ENCODE peak calls at places on chromosomes 7 and 10, in four cellular contexts. N, X, Y and R are unnamed samples.

GRCh38 chr7:12490105-12490688 is 80.3 kb upstream of the SCIN start:
- DNase-seq in X (no peak), Y (peak), N (peak), R (no peak)

GRCh38 chr10:131174651-131175540 is 136.6 kb downstream of the TCERG1L start:
- DNase-seq in N (no peak), Y (no peak), X (no peak), R (no peak)

GRCh38 chr7:28389504-28390385 is 22.6 kb upstream of the CREB5 start:
- DNase-seq in X (peak), Y (peak), N (peak), R (no peak)

GRCh38 chr7:37341033-37341630 is 107.5 kb downstream of the ELMO1 start:
- DNase-seq in X (no peak), N (no peak), Y (no peak), R (no peak)

GRCh38 chr10:128382225-128382624 is 256.0 kb upstream of the MKI67 start:
- DNase-seq in X (no peak), N (no peak), Y (no peak), R (no peak)

GRCh38 chr7:28018446-28018845 is 162.1 kb downstream of the JAZF1 start:
- DNase-seq in Y (no peak), N (peak), X (no peak), R (no peak)

GRCh38 chr7:129091484-129092002 is 36.6 kb upstream of the TNPO3 start:
- DNase-seq in N (peak), Y (peak), X (peak), R (no peak)

GRCh38 chr7:27117687-27118491 is 12.7 kb downstream of the HOXA4 start:
- DNase-seq in N (no peak), Y (peak), X (no peak), R (no peak)

GRCh38 chr7:55130554-55131198 is 111.9 kb downstream of the EGFR start:
- DNase-seq in Y (peak), N (peak), X (no peak), R (no peak)

GRCh38 chr10:79292789-79293746 is 54.2 kb upstream of the PPIF start:
- DNase-seq in Y (no peak), N (no peak), X (no peak), R (no peak)

GRCh38 chr10:29757551-29758297 is 123.0 kb upstream of the SVIL start:
- DNase-seq in N (peak), X (no peak), Y (peak), R (no peak)

GRCh38 chr7:77935652-77936348 is 137.2 kb downstream of the PHTF2 start:
- DNase-seq in Y (peak), N (no peak), X (peak), R (no peak)

GRCh38 chr10:78761241-78761825 is 307.4 kb upstream of the ZMIZ1 start:
- DNase-seq in Y (no peak), X (no peak), N (no peak), R (no peak)

GRCh38 chr10:14302035-14302434 is 28.7 kb downstream of the FRMD4A start:
- DNase-seq in N (peak), X (no peak), Y (peak), R (no peak)

GRCh38 chr10:133180915-133181639 is 21.1 kb downstream of the KNDC1 start:
- DNase-seq in X (no peak), Y (no peak), N (no peak), R (no peak)

GRCh38 chr10:103278862-103279298 is 1.9 kb downstream of the INA start:
- DNase-seq in N (peak), Y (peak), X (no peak), R (no peak)

GRCh38 chr10:35160743-35161142 is 34.1 kb downstream of the CREM start:
- DNase-seq in N (no peak), Y (no peak), X (no peak), R (no peak)

GRCh38 chr7:51369746-51370145 is 53.1 kb upstream of the COBL start:
- DNase-seq in X (no peak), N (no peak), Y (peak), R (no peak)

GRCh38 chr7:2870471-2870941 is 26.4 kb upstream of the GNA12 start:
- DNase-seq in N (peak), X (peak), Y (peak), R (no peak)

GRCh38 chr7:57427594-57427993 is 22.4 kb upstream of the ZNF716 start:
- DNase-seq in N (no peak), Y (no peak), X (no peak), R (no peak)

GRCh38 chr10:77027141-77027540 is 610.5 kb downstream of the KCNMA1 start:
- DNase-seq in Y (no peak), X (no peak), N (no peak), R (no peak)

GRCh38 chr7:146831875-146832274 is 715.3 kb downstream of the CNTNAP2 start:
- DNase-seq in N (no peak), Y (no peak), X (no peak), R (no peak)

GRCh38 chr7:151113344-151114150 is 27.3 kb downstream of the AGAP3 start:
- DNase-seq in X (no peak), N (peak), Y (peak), R (no peak)

GRCh38 chr7:122584852-122585251 is 114.1 kb downstream of the RNF133 start:
- DNase-seq in Y (no peak), X (no peak), N (no peak), R (no peak)

GRCh38 chr10:93541402-93542357 is 24.8 kb upstream of the FFAR4 start:
- DNase-seq in Y (peak), X (no peak), N (peak), R (no peak)

GRCh38 chr10:6065406-6065805 is 3.2 kb upstream of the IL2RA start:
- DNase-seq in Y (no peak), N (no peak), X (no peak), R (no peak)

GRCh38 chr10:101965075-101965765 is 90.8 kb downstream of the ARMH3 start:
- DNase-seq in X (no peak), N (no peak), Y (no peak), R (no peak)

GRCh38 chr10:62860946-62861345 is 44.8 kb upstream of the EGR2 start:
- DNase-seq in N (peak), Y (peak), X (no peak), R (no peak)

GRCh38 chr7:66452165-66452564 is 176.5 kb upstream of the KCTD7 start:
- DNase-seq in Y (peak), N (no peak), X (no peak), R (no peak)

GRCh38 chr10:100934084-100934659 is 21.4 kb downstream of the SLF2 start:
- DNase-seq in N (peak), Y (no peak), X (no peak), R (no peak)

GRCh38 chr7:36055207-36055606 is 97.8 kb upstream of the EEPD1 start:
- DNase-seq in Y (no peak), N (no peak), X (no peak), R (no peak)

GRCh38 chr7:71787513-71787912 is 624.6 kb downstream of the CALN1 start:
- DNase-seq in Y (no peak), X (no peak), N (no peak), R (no peak)

GRCh38 chr7:132680590-132680989 is 104.3 kb upstream of the PLXNA4 start:
- DNase-seq in Y (no peak), X (no peak), N (no peak), R (no peak)

GRCh38 chr10:34305189-34305588 is 509.9 kb downstream of the PARD3 start:
- DNase-seq in X (no peak), Y (no peak), N (no peak), R (no peak)